ENCODE peak calls at places on chromosomes 2 and 18, in nine cellular contexts. H, D, V, Q, P, G, J, R and M are unnamed samples.

GRCh38 chr18:72878143-72878542 is 10.4 kb upstream of the NETO1 start:
- DNase-seq in V (no peak), G (no peak), R (no peak), D (no peak), J (no peak), P (no peak), Q (no peak), H (no peak), M (no peak)

GRCh38 chr18:46046126-46046525 is 25.9 kb downstream of the PSTPIP2 start:
- DNase-seq in H (no peak), G (no peak), R (no peak), J (no peak), V (no peak), Q (no peak), D (no peak), P (no peak), M (no peak)

GRCh38 chr2:81324046-81324445 is 1019.5 kb upstream of the LRRTM1 start:
- DNase-seq in D (no peak), H (no peak), P (no peak), Q (peak), J (no peak), G (no peak), R (no peak), V (no peak), M (no peak)

GRCh38 chr2:33673937-33674336 is 74.8 kb upstream of the FAM98A start:
- DNase-seq in P (no peak), G (no peak), V (no peak), D (no peak), J (no peak), H (no peak), R (no peak), Q (peak), M (peak)

GRCh38 chr2:195322324-195322723 is 334.7 kb upstream of the SLC39A10 start:
- DNase-seq in R (no peak), P (no peak), J (no peak), D (no peak), H (no peak), Q (peak), V (no peak), G (no peak), M (peak)

GRCh38 chr18:41996020-41996419 is 41.0 kb downstream of the PIK3C3 start:
- DNase-seq in R (no peak), P (no peak), H (no peak), G (no peak), V (no peak), Q (no peak), J (no peak), D (no peak), M (no peak)

GRCh38 chr18:52313213-52313612 is 26.8 kb upstream of the DCC start:
- DNase-seq in H (no peak), P (no peak), J (no peak), R (no peak), V (no peak), D (no peak), G (no peak), Q (no peak), M (no peak)

GRCh38 chr2:8046849-8047248 is 635.0 kb upstream of the ID2 start:
- DNase-seq in P (no peak), R (no peak), V (no peak), J (no peak), G (no peak), D (no peak), H (no peak), Q (no peak), M (no peak)

GRCh38 chr18:23844991-23845680 is 155.9 kb downstream of the LAMA3 start:
- DNase-seq in R (no peak), J (no peak), P (no peak), D (no peak), Q (peak), V (no peak), H (no peak), G (no peak), M (no peak)

GRCh38 chr2:190996338-190996946 is 17.5 kb downstream of the STAT1 start:
- DNase-seq in D (no peak), Q (peak), J (no peak), P (no peak), V (peak), G (peak), H (no peak), R (no peak), M (peak)

GRCh38 chr2:950627-950992 is at the start of gene SNTG2:
- DNase-seq in R (no peak), D (peak), G (peak), V (peak), H (no peak), P (peak), J (no peak), Q (no peak), M (no peak)